ENCODE peak calls at places on chromosomes 7 and 10, in five cellular contexts. U is suprapubic skin, T is stomach, L is IMR-90, V is endothelial cell of umbilical vein. X is an unnamed sample.
A peak's percentile ranks its signal among the peaks of the same experiment; 100 is the strongest.

GRCh38 chr7:20264623-20265022 is 47.4 kb upstream of the MACC1 start:
- DNase-seq in L (no peak), T (no peak), V (no peak), U (no peak), X (no peak)

GRCh38 chr7:1466524-1467271 is 7.4 kb upstream of the MICALL2 start:
- DNase-seq in T (peak; percentile 72), U (no peak), V (peak; percentile 20), L (peak; percentile 41), X (no peak)

GRCh38 chr10:132837905-132838304 is 52.0 kb upstream of the NKX6-2 start:
- DNase-seq in V (no peak), T (no peak), L (no peak), U (peak; percentile 79), X (no peak)

GRCh38 chr10:92126100-92126650 is 164.7 kb downstream of the CPEB3 start:
- DNase-seq in U (no peak), V (peak; percentile 25), T (no peak), L (peak; percentile 20), X (peak; percentile 49)

GRCh38 chr10:103504181-103504783 is 10.8 kb downstream of the NEURL1 start:
- DNase-seq in T (peak; percentile 34), U (no peak), L (peak; percentile 94), V (peak; percentile 94), X (peak; percentile 73)

GRCh38 chr10:30803901-30804322 is 174.4 kb upstream of the LYZL2 start:
- DNase-seq in V (no peak), L (peak; percentile 68), U (peak; percentile 83), T (no peak), X (peak; percentile 78)

GRCh38 chr10:27390681-27391080 is 113.4 kb upstream of the RAB18 start:
- DNase-seq in U (no peak), V (no peak), L (peak; percentile 7), T (no peak), X (peak; percentile 98)

GRCh38 chr10:27247441-27247840 is 6.8 kb upstream of the ACBD5 start:
- DNase-seq in U (no peak), V (no peak), L (no peak), T (no peak), X (no peak)

GRCh38 chr7:80231719-80232118 is 97.1 kb downstream of the GNAI1 start:
- DNase-seq in T (no peak), L (peak; percentile 79), V (no peak), U (no peak), X (peak; percentile 93)

GRCh38 chr10:30818010-30818660 is 188.6 kb upstream of the LYZL2 start:
- DNase-seq in V (peak; percentile 92), L (peak; percentile 58), U (no peak), T (peak; percentile 39), X (no peak)

GRCh38 chr10:121352456-121352855 is 245.8 kb downstream of the FGFR2 start:
- DNase-seq in T (no peak), U (no peak), L (no peak), V (no peak), X (no peak)

GRCh38 chr10:101230185-101230917 is 1.1 kb upstream of the LBX1 start:
- DNase-seq in T (no peak), U (no peak), V (no peak), L (no peak), X (no peak)
- H3K4me3 ChIP-seq in T (no peak overlapping the region), U (peak overlapping the region; percentile 33), V (no peak overlapping the region), L (no peak overlapping the region), X (no peak overlapping the region)

GRCh38 chr10:48985621-48986158 is 46.0 kb upstream of the LRRC18 start:
- DNase-seq in T (no peak), V (no peak), L (no peak), U (no peak), X (no peak)

GRCh38 chr10:48978318-48978717 is 38.7 kb upstream of the LRRC18 start:
- DNase-seq in U (no peak), L (no peak), T (no peak), V (no peak), X (no peak)

GRCh38 chr10:48982584-48982983 is 42.9 kb upstream of the LRRC18 start:
- DNase-seq in T (no peak), V (no peak), U (no peak), L (no peak), X (no peak)

GRCh38 chr10:48981310-48981907 is 41.8 kb upstream of the LRRC18 start:
- DNase-seq in U (no peak), V (peak; percentile 27), T (peak; percentile 41), L (peak; percentile 41), X (peak; percentile 15)

DNA sequence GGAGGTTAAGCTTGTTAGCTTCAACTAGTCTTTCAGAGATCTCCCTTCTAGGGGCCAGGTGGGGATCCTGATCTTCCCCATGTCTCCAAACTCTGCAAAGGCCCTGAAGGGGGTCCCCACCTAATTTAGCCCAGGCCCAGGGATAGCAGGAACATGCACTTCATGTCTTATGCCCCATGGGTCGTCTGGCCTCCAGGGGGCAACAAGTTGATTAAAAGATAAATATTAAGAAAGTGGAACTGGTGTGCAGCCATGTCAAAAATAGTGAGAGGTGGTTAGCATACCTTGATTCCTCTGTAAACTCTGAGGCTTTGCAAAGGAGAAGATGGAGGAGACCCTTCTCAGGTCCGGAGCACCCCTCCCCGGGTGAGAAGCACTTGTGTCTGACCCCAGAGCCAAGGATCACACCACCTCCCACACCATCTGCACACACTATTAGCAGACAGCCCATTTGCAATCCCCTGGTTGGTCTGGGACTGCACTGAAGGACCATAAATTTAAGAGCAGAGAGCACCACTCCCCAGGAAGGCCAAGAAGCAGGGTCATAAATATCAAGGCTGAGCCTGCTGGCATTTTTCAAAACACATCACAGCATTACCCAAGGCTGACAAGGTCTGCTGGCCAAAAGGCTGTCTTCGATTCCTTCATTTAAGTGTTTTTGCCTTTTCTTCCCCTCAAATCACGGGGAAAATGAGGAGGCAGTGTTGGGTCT is 44.2 kb upstream of the LRRC18 start:
- DNase-seq in T (no peak), U (no peak), V (no peak), L (no peak), X (no peak)
- TF ChIP-seq CTCF in T (no peak), U (no peak), V (no peak), L (no peak), X (no peak)

GRCh38 chr7:45102785-45103712 is 8.4 kb downstream of the TBRG4 start:
- DNase-seq in V (no peak), T (no peak), U (no peak), L (no peak), X (no peak)
- H3K36me3 ChIP-seq in V (peaks cover 69% of the 10 kb centered on the region), T (peaks cover 100% of the 10 kb centered on the region), U (peaks cover 90% of the 10 kb centered on the region), L (peaks cover 85% of the 10 kb centered on the region), X (peaks cover 65% of the 10 kb centered on the region)

DNA sequence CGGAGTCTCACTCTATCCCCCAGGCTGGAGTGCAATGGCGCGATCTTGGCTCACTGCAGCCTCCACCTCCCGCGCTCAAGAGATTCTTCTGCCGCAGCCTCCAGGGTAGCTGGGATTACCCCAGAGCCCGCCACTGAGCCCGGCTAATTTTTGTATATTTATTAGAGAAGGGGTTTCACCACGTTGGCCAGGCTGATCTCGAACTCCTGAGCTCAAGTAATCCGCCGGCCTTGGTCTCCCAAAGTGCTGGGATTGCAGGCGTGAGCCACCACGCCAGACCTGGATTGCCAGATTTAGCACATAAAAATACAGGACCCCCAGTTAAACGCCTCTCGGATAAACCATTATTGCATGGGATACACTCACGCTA is 428 bp upstream of the GATAD1 start:
- DNase-seq in U (no peak), T (no peak), L (no peak), V (no peak), X (no peak)
- H3K4me3 ChIP-seq in U (peak overlapping the region; percentile 94), T (peak overlapping the region; percentile 100), L (no peak overlapping the region), V (peak overlapping the region; percentile 98), X (no peak overlapping the region)

GRCh38 chr10:86583983-86584382 is 62.4 kb upstream of the WAPL start:
- DNase-seq in T (no peak), V (no peak), L (no peak), U (no peak), X (no peak)
- TF ChIP-seq CTCF in T (no peak), V (no peak), L (no peak), U (peak; percentile 13), X (no peak)

DNA sequence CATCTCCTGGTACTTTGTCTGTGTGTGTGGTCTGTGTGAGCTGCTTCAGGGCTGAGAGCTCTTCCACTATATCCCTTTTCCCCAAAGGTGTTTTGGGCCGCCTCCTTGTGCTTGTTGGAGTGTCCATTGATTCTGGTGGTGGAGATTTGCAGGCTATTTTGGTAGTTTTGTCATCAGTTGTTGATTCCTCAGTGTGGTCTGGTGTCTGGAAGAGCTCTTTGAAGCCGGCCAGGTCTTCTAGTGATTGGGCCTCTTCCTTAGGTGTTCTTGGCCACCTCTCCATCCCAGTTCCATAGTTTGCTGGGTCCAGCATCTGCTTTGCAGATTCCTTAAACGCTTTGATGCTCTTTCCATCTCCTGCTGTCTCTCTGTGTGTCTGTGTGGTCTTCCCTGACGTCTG is 20.8 kb downstream of the MKI67 start:
- DNase-seq in V (no peak), T (no peak), L (no peak), U (no peak), X (no peak)
- H3K36me3 ChIP-seq in V (peaks cover 16% of the 10 kb centered on the region), T (no peaks in the 10 kb centered on the region), L (peaks cover 45% of the 10 kb centered on the region), U (no peaks in the 10 kb centered on the region), X (peaks cover 4% of the 10 kb centered on the region)

GRCh38 chr7:76509931-76510877 is at the start of gene UPK3B:
- DNase-seq in L (no peak), V (no peak), T (no peak), U (no peak), X (peak; percentile 28)

GRCh38 chr7:76514926-76515325 is 4.6 kb downstream of the UPK3B start:
- DNase-seq in L (no peak), V (no peak), U (peak; percentile 73), T (no peak), X (no peak)

GRCh38 chr7:76512941-76513816 is 2.8 kb downstream of the UPK3B start:
- DNase-seq in L (no peak), U (no peak), T (no peak), V (peak; percentile 1), X (no peak)

GRCh38 chr7:76513817-76514799 is 3.8 kb downstream of the UPK3B start:
- DNase-seq in T (no peak), U (peak; percentile 69), V (no peak), L (no peak), X (no peak)

DNA sequence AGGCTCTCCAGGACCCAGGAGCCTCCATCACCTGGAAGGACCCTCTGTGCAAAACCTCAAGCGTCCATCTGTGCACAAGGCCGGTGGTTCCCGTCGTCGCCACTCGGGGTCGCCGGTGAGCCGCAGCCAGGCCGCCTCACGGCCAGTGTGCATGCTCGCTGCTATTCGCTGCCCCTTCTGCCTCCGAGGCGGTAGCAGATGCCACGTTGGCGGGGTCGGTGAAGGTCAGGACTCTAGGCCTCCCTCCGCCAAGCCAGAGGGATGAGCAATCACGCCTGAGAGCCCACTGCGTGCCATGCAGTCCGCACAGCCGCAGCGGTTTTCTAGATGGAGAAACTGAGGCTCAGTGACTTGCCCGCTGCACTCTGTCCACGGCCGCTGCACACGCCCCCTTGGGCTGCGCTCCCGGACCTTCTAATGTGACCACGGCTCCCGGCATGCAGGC is 5.7 kb downstream of the UPK3B start:
- DNase-seq in V (no peak), U (no peak), T (peak; percentile 55), L (peak; percentile 23), X (peak; percentile 27)
- H3K4me3 ChIP-seq in V (no peak overlapping the region), U (no peak overlapping the region), T (no peak overlapping the region), L (no peak overlapping the region), X (no peak overlapping the region)

GRCh38 chr10:25758041-25758457 is 176.0 kb upstream of the MYO3A start:
- DNase-seq in U (no peak), V (no peak), T (no peak), L (no peak), X (peak; percentile 10)
- TF ChIP-seq CTCF in U (peak; percentile 35), V (no peak), T (peak; percentile 38), L (no peak), X (peak; percentile 28)